ENCODE peak calls at places on chromosomes 11 and 22, in four cellular contexts. C is OCI-LY7, N is coronary artery, Z is ovary. Y is an unnamed sample.
A peak's percentile ranks its signal among the peaks of the same experiment; 100 is the strongest.

GRCh38 chr11:134398644-134399292 is 13.3 kb downstream of the B3GAT1 start:
- DNase-seq in N (no peak), C (no peak), Z (no peak), Y (no peak)

GRCh38 chr11:99069831-99070444 is 49.2 kb downstream of the CNTN5 start:
- DNase-seq in N (no peak), C (no peak), Z (peak; percentile 27), Y (no peak)

GRCh38 chr11:8087756-8088155 is 6.7 kb downstream of the TUB start:
- DNase-seq in C (no peak), N (no peak), Z (no peak), Y (no peak)

GRCh38 chr22:32080904-32081303 is 37.8 kb downstream of the SLC5A1 start:
- DNase-seq in Z (no peak), N (no peak), C (peak; percentile 49), Y (no peak)

GRCh38 chr22:48240165-48240934 is 1477.9 kb downstream of the TBC1D22A start:
- DNase-seq in C (no peak), Z (no peak), N (peak; percentile 41), Y (peak; percentile 52)

GRCh38 chr11:17810736-17811135 is 76.2 kb downstream of the KCNC1 start:
- DNase-seq in C (no peak), N (no peak), Z (no peak), Y (no peak)

GRCh38 chr11:44430140-44430539 is 120.2 kb upstream of the ALX4 start:
- DNase-seq in C (no peak), N (peak; percentile 8), Z (no peak), Y (no peak)

GRCh38 chr11:122803716-122804115 is 34.6 kb upstream of the CRTAM start:
- DNase-seq in Z (no peak), C (no peak), N (no peak), Y (no peak)

GRCh38 chr11:8103909-8104308 is 22.9 kb downstream of the TUB start:
- DNase-seq in Z (no peak), N (no peak), C (no peak), Y (no peak)

GRCh38 chr11:64930346-64930745 is 5.3 kb downstream of the GPHA2 start:
- DNase-seq in Z (no peak), N (no peak), C (no peak), Y (no peak)

GRCh38 chr11:56624661-56625110 is 10.0 kb upstream of the OR5M1 start:
- DNase-seq in C (peak; percentile 11), Z (no peak), N (no peak), Y (no peak)

GRCh38 chr11:117519170-117519569 is 191.5 kb downstream of the CEP164 start:
- DNase-seq in Z (no peak), N (no peak), C (no peak), Y (no peak)

GRCh38 chr11:95977534-95978174 is 53.7 kb upstream of the MTMR2 start:
- DNase-seq in C (no peak), Z (no peak), N (no peak), Y (no peak)

GRCh38 chr22:34845391-34845790 is 220.6 kb upstream of the ISX start:
- DNase-seq in Z (no peak), N (no peak), C (no peak), Y (no peak)

GRCh38 chr11:102269927-102270326 is 47.4 kb upstream of the BIRC3 start:
- DNase-seq in C (no peak), Z (no peak), N (no peak), Y (no peak)

GRCh38 chr11:72352859-72353551 is 81.3 kb downstream of the CLPB start:
- DNase-seq in C (no peak), Z (no peak), N (no peak), Y (no peak)

GRCh38 chr11:63641727-63642126 is 27.5 kb upstream of the PLAAT3 start:
- DNase-seq in Z (no peak), N (no peak), C (no peak), Y (no peak)

GRCh38 chr11:63639195-63639832 is 25.1 kb upstream of the PLAAT3 start:
- DNase-seq in N (no peak), Z (peak; percentile 50), C (peak; percentile 25), Y (no peak)

GRCh38 chr11:63635762-63636465 is 21.7 kb upstream of the PLAAT3 start:
- DNase-seq in Z (peak; percentile 74), C (peak; percentile 62), N (no peak), Y (no peak)
- TF ChIP-seq CTCF in Z (peak; percentile 29), C (peak; percentile 91), N (peak; percentile 58), Y (peak; percentile 95)

GRCh38 chr11:130180491-130180890 is 20.9 kb downstream of the ST14 start:
- DNase-seq in C (peak; percentile 66), N (no peak), Z (no peak), Y (no peak)
- TF ChIP-seq CTCF in C (no peak), N (no peak), Z (no peak), Y (no peak)

DNA sequence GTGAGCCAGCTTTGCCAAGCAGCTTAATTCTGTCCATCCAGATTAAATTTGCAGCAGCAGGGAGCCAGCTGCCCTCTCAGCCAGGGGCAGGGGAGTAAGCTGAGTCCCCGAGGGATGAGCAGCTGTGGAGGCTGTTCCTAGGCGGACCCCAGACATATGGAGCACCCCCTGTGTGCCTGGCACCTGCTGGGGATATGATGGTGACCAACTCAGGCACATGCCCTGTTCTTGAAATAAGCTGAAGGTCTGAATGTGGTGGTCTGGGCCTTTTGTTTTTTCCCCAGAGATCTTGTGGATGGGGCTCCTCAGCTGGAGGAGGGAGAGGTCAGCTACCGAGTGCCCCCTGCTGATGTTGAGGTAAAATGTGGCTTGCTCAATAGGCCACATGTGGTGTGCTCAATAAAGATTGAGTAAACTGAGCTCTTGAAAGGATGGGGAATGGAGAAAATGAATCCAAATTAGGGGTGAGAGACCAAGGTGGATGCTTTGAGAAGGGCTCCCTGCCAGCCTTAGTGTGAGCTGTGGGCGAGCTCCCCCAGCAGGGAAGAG is 103.3 kb upstream of the NNMT start:
- DNase-seq in C (peak; percentile 38), Z (no peak), N (no peak), Y (no peak)
- TF ChIP-seq CTCF in C (peak; percentile 67), Z (no peak), N (no peak), Y (no peak)

GRCh38 chr11:61580292-61580888 is 486 bp downstream of the SYT7 start:
- DNase-seq in Z (peak; percentile 43), N (no peak), C (no peak), Y (no peak)
- TF ChIP-seq CTCF in Z (no peak), N (no peak), C (no peak), Y (no peak)

GRCh38 chr11:22829231-22830081 is at the start of gene SVIP:
- DNase-seq in C (no peak), Z (peak; percentile 97), N (peak; percentile 93), Y (peak; percentile 97)
- TF ChIP-seq CTCF in C (no peak), Z (peak; percentile 4), N (peak; percentile 58), Y (peak; percentile 67)

Y was measured in type B pancreatic cell.